ENCODE peak calls at places on chromosomes 6 and 20, in seven cellular contexts. D is mesenchymal stem cell, Y is H9, L is IMR-90, F is mesendoderm, B is neuronal stem cell, Z is trophoblast cell. N is an unnamed sample.

GRCh38 chr20:59821788-59822187 is 111.6 kb downstream of the SYCP2 start:
- DNase-seq in D (no peak), Y (no peak), L (no peak), F (no peak), B (no peak), Z (no peak), N (no peak)

GRCh38 chr6:81751388-81752083 is 945 bp downstream of the TENT5A start:
- DNase-seq in D (peak; percentile 69), Y (peak; percentile 39), L (peak; percentile 38), F (peak; percentile 39), B (peak; percentile 18), Z (peak; percentile 58), N (no peak)

GRCh38 chr6:89655122-89655521 is 16.6 kb upstream of the LYRM2 start:
- DNase-seq in D (no peak), Y (no peak), L (peak; percentile 40), F (no peak), B (no peak), Z (peak; percentile 73), N (no peak)

GRCh38 chr20:44422083-44422482 is 53.6 kb upstream of the TTPAL start:
- DNase-seq in D (no peak), Y (no peak), L (peak; percentile 48), F (no peak), B (no peak), Z (no peak), N (no peak)

GRCh38 chr20:1579488-1579887 is 22.0 kb upstream of the SIRPD start:
- DNase-seq in D (no peak), Y (no peak), L (no peak), F (no peak), B (no peak), Z (peak; percentile 0), N (no peak)

GRCh38 chr20:11790047-11790446 is 127.6 kb upstream of the BTBD3 start:
- DNase-seq in D (no peak), Y (no peak), L (no peak), F (no peak), B (no peak), Z (no peak), N (no peak)

GRCh38 chr6:139855741-139856206 is 481.3 kb upstream of the CITED2 start:
- DNase-seq in D (peak; percentile 63), Y (no peak), L (peak; percentile 76), F (no peak), B (no peak), Z (no peak), N (no peak)

GRCh38 chr20:43914697-43915208 is at the start of gene TOX2:
- DNase-seq in D (peak; percentile 55), Y (peak; percentile 56), L (no peak), F (peak; percentile 24), B (no peak), Z (no peak), N (peak; percentile 62)

GRCh38 chr6:167555836-167556235 is 230.9 kb downstream of the TTLL2 start:
- DNase-seq in D (no peak), Y (no peak), L (no peak), F (no peak), B (no peak), Z (no peak), N (no peak)

GRCh38 chr20:57400821-57401564 is 9.8 kb downstream of the RBM38 start:
- DNase-seq in D (no peak), Y (no peak), L (no peak), F (no peak), B (no peak), Z (no peak), N (no peak)

GRCh38 chr6:128981716-128982115 is 98.8 kb downstream of the LAMA2 start:
- DNase-seq in D (peak; percentile 19), Y (no peak), L (no peak), F (peak; percentile 33), B (no peak), Z (peak; percentile 3), N (no peak)

GRCh38 chr20:13452470-13453124 is 186.1 kb downstream of the TASP1 start:
- DNase-seq in D (no peak), Y (no peak), L (no peak), F (no peak), B (no peak), Z (no peak), N (no peak)

GRCh38 chr6:150894191-150894744 is 28.8 kb downstream of the MTHFD1L start:
- DNase-seq in D (no peak), Y (no peak), L (no peak), F (no peak), B (no peak), Z (no peak), N (no peak)

GRCh38 chr20:7849675-7850074 is 90.6 kb downstream of the HAO1 start:
- DNase-seq in D (no peak), Y (no peak), L (no peak), F (no peak), B (no peak), Z (no peak), N (no peak)

GRCh38 chr20:7851031-7851490 is 89.2 kb downstream of the HAO1 start:
- DNase-seq in D (no peak), Y (no peak), L (peak; percentile 11), F (no peak), B (no peak), Z (no peak), N (no peak)

GRCh38 chr20:7855545-7855944 is 84.7 kb downstream of the HAO1 start:
- DNase-seq in D (no peak), Y (no peak), L (no peak), F (no peak), B (no peak), Z (no peak), N (no peak)

GRCh38 chr20:7856756-7857155 is 83.5 kb downstream of the HAO1 start:
- DNase-seq in D (peak; percentile 62), Y (no peak), L (peak; percentile 69), F (peak; percentile 14), B (no peak), Z (no peak), N (no peak)

DNA sequence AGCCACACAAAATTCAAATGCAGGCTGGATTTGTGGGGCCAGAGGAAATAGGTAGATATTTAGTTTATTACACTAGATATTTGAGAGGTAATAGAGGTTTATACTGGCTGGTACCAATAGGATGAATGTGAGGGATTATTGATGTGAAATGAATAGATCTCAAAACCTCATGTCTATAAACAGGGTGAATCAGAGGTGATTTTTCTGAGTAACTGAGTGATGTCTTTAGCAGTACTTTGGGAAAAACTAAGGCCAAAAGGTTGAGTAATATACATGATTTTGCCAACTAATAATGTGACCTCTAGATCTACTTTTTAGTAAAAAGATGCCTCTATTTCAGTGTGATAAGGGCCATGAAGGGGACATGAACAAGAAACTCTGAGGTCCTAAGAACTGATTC is 86.8 kb downstream of the HAO1 start:
- DNase-seq in D (no peak), Y (no peak), L (no peak), F (no peak), B (no peak), Z (no peak), N (no peak)
- H3K79me1 ChIP-seq in D (no peaks in the 10 kb centered on the region), Y (no peaks in the 10 kb centered on the region), L (no peaks in the 10 kb centered on the region), F (no peaks in the 10 kb centered on the region), B (no peaks in the 10 kb centered on the region), Z (no peaks in the 10 kb centered on the region), N (no peaks in the 10 kb centered on the region)

DNA sequence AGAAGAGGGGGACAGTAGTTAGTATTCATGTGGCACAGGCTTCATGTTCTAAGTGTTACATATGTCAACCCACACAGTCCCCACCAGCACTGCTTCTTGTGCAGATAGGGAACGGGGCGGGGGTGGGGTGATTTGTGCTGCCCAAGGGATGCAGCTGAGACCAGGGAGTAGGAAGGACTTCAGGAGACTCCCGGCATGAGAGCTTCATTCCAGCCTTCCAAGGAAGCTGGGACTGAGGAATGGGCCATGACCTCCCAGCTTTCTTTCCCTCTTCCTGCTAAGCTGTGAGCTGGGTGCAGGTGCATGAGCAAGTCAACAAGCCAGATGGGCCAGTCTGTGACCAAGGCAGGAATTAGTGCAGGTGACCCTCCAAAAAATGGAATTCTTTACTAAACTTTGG is 9.2 kb downstream of the BEND3 start:
- DNase-seq in D (no peak), Y (peak; percentile 66), L (no peak), F (peak; percentile 50), B (no peak), Z (no peak), N (no peak)
- H3K79me1 ChIP-seq in D (peaks cover 26% of the 10 kb centered on the region), Y (peaks cover 2% of the 10 kb centered on the region), L (no peaks in the 10 kb centered on the region), F (peaks cover 15% of the 10 kb centered on the region), B (no peaks in the 10 kb centered on the region), Z (no peaks in the 10 kb centered on the region), N (peaks cover 8% of the 10 kb centered on the region)

GRCh38 chr6:43521836-43522235 is 4.9 kb downstream of the POLR1C start:
- DNase-seq in D (no peak), Y (no peak), L (no peak), F (no peak), B (no peak), Z (no peak), N (no peak)

GRCh38 chr6:43520097-43520496 is 3.2 kb downstream of the POLR1C start:
- DNase-seq in D (no peak), Y (no peak), L (no peak), F (no peak), B (no peak), Z (no peak), N (no peak)

GRCh38 chr6:43523282-43523681 is 6.4 kb downstream of the POLR1C start:
- DNase-seq in D (no peak), Y (no peak), L (no peak), F (no peak), B (no peak), Z (no peak), N (no peak)

GRCh38 chr6:43522547-43523263 is 5.8 kb downstream of the POLR1C start:
- DNase-seq in D (no peak), Y (no peak), L (no peak), F (no peak), B (no peak), Z (no peak), N (no peak)

GRCh38 chr6:43524483-43524961 is 7.6 kb downstream of the POLR1C start:
- DNase-seq in D (no peak), Y (no peak), L (no peak), F (no peak), B (no peak), Z (peak; percentile 76), N (no peak)
- H3K79me1 ChIP-seq in D (peaks cover 31% of the 10 kb centered on the region), Y (no peaks in the 10 kb centered on the region), L (peaks cover 21% of the 10 kb centered on the region), F (no peaks in the 10 kb centered on the region), B (no peaks in the 10 kb centered on the region), Z (no peaks in the 10 kb centered on the region), N (no peaks in the 10 kb centered on the region)

GRCh38 chr6:55901765-55902164 is 26.4 kb upstream of the BMP5 start:
- DNase-seq in D (no peak), Y (no peak), L (no peak), F (no peak), B (no peak), Z (no peak), N (no peak)

GRCh38 chr6:55892749-55893357 is 17.5 kb upstream of the BMP5 start:
- DNase-seq in D (no peak), Y (no peak), L (peak; percentile 9), F (peak; percentile 90), B (no peak), Z (no peak), N (no peak)

GRCh38 chr6:55895972-55896371 is 20.6 kb upstream of the BMP5 start:
- DNase-seq in D (no peak), Y (no peak), L (no peak), F (no peak), B (no peak), Z (no peak), N (no peak)

GRCh38 chr6:55902796-55903195 is 27.4 kb upstream of the BMP5 start:
- DNase-seq in D (peak; percentile 58), Y (no peak), L (peak; percentile 82), F (no peak), B (no peak), Z (no peak), N (no peak)

DNA sequence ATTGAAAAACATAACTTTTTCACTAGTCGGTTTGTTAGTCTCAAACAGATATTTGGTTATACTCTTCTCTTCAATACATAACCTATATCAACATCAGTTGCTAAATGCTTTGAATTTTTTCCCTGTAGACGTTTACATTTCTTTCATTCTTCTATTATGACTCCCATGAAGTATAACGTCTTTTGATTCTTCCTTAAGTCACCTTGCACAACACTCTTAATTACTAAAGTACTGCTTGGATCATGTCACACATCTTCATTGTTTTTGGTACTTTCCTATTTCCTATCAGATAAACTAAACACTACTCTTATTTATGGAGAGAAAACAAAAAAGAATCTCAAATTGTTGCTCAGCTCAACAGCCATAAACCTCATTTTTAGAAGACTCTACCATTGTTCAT is 23.0 kb upstream of the BMP5 start:
- DNase-seq in D (peak; percentile 12), Y (no peak), L (peak; percentile 73), F (no peak), B (no peak), Z (peak; percentile 54), N (no peak)
- H3K79me1 ChIP-seq in D (no peaks in the 10 kb centered on the region), Y (no peaks in the 10 kb centered on the region), L (no peaks in the 10 kb centered on the region), F (no peaks in the 10 kb centered on the region), B (peaks cover 3% of the 10 kb centered on the region), Z (no peaks in the 10 kb centered on the region), N (no peaks in the 10 kb centered on the region)